ENCODE peak calls at places on chromosomes 7 and 10, in five cellular contexts. V is AG10803, F is tibial nerve, B is cardiac muscle cell, L is heart left ventricle. D is an unnamed sample.

GRCh38 chr7:152760384-152761115 is 998 bp downstream of the ACTR3B start:
- DNase-seq in L (no peak), B (peak; percentile 9), V (no peak), F (no peak), D (no peak)

GRCh38 chr10:77245953-77246352 is 391.7 kb downstream of the KCNMA1 start:
- DNase-seq in L (no peak), V (peak; percentile 85), B (no peak), F (peak; percentile 58), D (no peak)

GRCh38 chr7:36966039-36966438 is 241.7 kb upstream of the AOAH start:
- DNase-seq in F (no peak), V (no peak), L (no peak), B (no peak), D (no peak)

GRCh38 chr7:102326156-102326914 is 29.9 kb downstream of the SPDYE6 start:
- DNase-seq in B (no peak), F (no peak), L (no peak), V (no peak), D (no peak)

GRCh38 chr10:113309791-113310190 is 243.1 kb upstream of the HABP2 start:
- DNase-seq in V (no peak), B (no peak), F (no peak), L (no peak), D (no peak)

GRCh38 chr7:152522551-152522950 is 86.7 kb upstream of the KMT2C start:
- DNase-seq in V (peak; percentile 34), L (peak; percentile 23), F (no peak), B (no peak), D (no peak)

GRCh38 chr7:3068568-3068967 is 24.9 kb upstream of the CARD11 start:
- DNase-seq in B (no peak), V (no peak), F (no peak), L (no peak), D (peak; percentile 42)

GRCh38 chr10:20970044-20970443 is 72.9 kb upstream of the NEBL start:
- DNase-seq in B (no peak), L (no peak), V (peak; percentile 10), F (no peak), D (no peak)

GRCh38 chr10:55793024-55793423 is 568.0 kb downstream of the ZWINT start:
- DNase-seq in V (no peak), F (no peak), L (no peak), B (no peak), D (no peak)

GRCh38 chr7:121301441-121302213 is 27.2 kb upstream of the WNT16 start:
- DNase-seq in V (no peak), L (no peak), B (no peak), F (no peak), D (no peak)

GRCh38 chr10:97291357-97292096 is 910 bp downstream of the ARHGAP19 start:
- DNase-seq in V (no peak), F (no peak), L (no peak), B (no peak), D (no peak)

GRCh38 chr7:50954716-50955115 is 172.0 kb upstream of the GRB10 start:
- DNase-seq in L (no peak), B (no peak), V (no peak), F (no peak), D (no peak)

GRCh38 chr7:155252388-155252957 is 45.2 kb upstream of the INSIG1 start:
- DNase-seq in V (peak; percentile 65), B (no peak), F (no peak), L (no peak), D (no peak)

GRCh38 chr7:136523581-136523980 is 344.9 kb upstream of the CHRM2 start:
- DNase-seq in B (no peak), V (peak; percentile 33), L (no peak), F (no peak), D (no peak)

GRCh38 chr10:73485320-73485719 is 10.5 kb downstream of the PPP3CB start:
- DNase-seq in L (no peak), V (no peak), B (no peak), F (no peak), D (no peak)

GRCh38 chr7:156651472-156651871 is 10.9 kb downstream of the RNF32 start:
- DNase-seq in B (no peak), L (no peak), F (no peak), V (peak; percentile 35), D (no peak)

GRCh38 chr10:48603421-48604038 is 1.3 kb downstream of the ARHGAP22 start:
- DNase-seq in V (no peak), B (no peak), F (no peak), L (no peak), D (no peak)

GRCh38 chr10:6065406-6065805 is 3.2 kb upstream of the IL2RA start:
- DNase-seq in V (no peak), F (no peak), L (no peak), B (no peak), D (no peak)

GRCh38 chr7:27704407-27705199 is 35.4 kb upstream of the TAX1BP1 start:
- DNase-seq in L (peak; percentile 10), V (no peak), F (no peak), B (no peak), D (no peak)

GRCh38 chr10:76401006-76401405 is 969.6 kb downstream of the LRMDA start:
- DNase-seq in V (peak; percentile 30), B (no peak), F (no peak), L (no peak), D (no peak)

GRCh38 chr10:24826022-24826421 is 102.3 kb upstream of the ARHGAP21 start:
- DNase-seq in L (no peak), B (no peak), V (peak; percentile 84), F (no peak), D (no peak)

GRCh38 chr10:116238036-116238435 is 35.0 kb downstream of the GFRA1 start:
- DNase-seq in B (no peak), V (no peak), L (no peak), F (no peak), D (no peak)

GRCh38 chr10:13712799-13713581 is 126.2 kb downstream of the PRPF18 start:
- DNase-seq in L (peak; percentile 82), F (peak; percentile 66), V (peak; percentile 98), B (no peak), D (no peak)

GRCh38 chr10:48633381-48634197 is 28.7 kb upstream of the ARHGAP22 start:
- DNase-seq in F (no peak), V (no peak), L (no peak), B (no peak), D (no peak)

GRCh38 chr7:107125475-107125874 is 43.3 kb upstream of the HBP1 start:
- DNase-seq in F (no peak), B (no peak), V (no peak), L (no peak), D (no peak)

GRCh38 chr10:1716839-1717238 is 20.5 kb downstream of the ADARB2 start:
- DNase-seq in V (no peak), L (no peak), F (no peak), B (no peak), D (no peak)

GRCh38 chr10:68829952-68830351 is 2.6 kb downstream of the STOX1 start:
- DNase-seq in L (no peak), B (no peak), F (no peak), V (no peak), D (no peak)

GRCh38 chr7:130919316-130920103 is 185.5 kb upstream of the KLF14 start:
- DNase-seq in L (no peak), F (no peak), V (no peak), B (no peak), D (no peak)

GRCh38 chr10:123194056-123194455 is 39.9 kb downstream of the BUB3 start:
- DNase-seq in V (no peak), B (no peak), F (no peak), L (no peak), D (no peak)

GRCh38 chr7:45215611-45216062 is 58.0 kb downstream of the RAMP3 start:
- DNase-seq in F (no peak), L (no peak), V (no peak), B (no peak), D (no peak)

GRCh38 chr10:126188679-126189200 is 199.5 kb downstream of the ADAM12 start:
- DNase-seq in L (no peak), B (no peak), F (no peak), V (no peak), D (no peak)

GRCh38 chr10:90652519-90652918 is 205.3 kb downstream of the HTR7 start:
- DNase-seq in L (no peak), F (no peak), V (no peak), B (peak; percentile 9), D (no peak)

GRCh38 chr7:31664890-31665289 is 22.1 kb upstream of the PPP1R17 start:
- DNase-seq in L (no peak), B (no peak), F (no peak), V (no peak), D (no peak)

DNA sequence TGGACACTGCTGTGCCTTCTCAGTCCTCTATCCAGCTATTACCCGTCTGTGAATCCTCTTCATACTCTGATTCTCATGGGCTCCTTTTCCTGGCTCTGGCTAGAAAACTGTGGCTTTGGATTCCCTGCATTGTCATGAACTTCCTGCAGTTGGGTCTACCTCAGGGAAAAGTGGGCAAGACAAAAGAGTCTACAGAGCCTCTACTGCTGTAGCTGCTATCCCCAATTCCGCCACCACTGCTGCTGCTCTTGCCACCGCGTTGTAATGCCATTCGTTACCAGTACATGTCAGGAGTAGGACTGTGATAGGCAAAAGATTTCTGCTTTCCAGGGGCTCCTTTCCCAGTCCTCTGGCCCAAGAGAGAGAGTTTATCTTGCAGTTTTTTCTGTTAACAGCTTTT is 23.9 kb upstream of the PPP1R17 start:
- DNase-seq in F (no peak), V (no peak), B (no peak), L (no peak), D (no peak)
- TF ChIP-seq CTCF in F (no peak), V (no peak), B (no peak), L (no peak), D (no peak)

GRCh38 chr10:3043512-3044368 is 23.6 kb upstream of the PFKP start:
- DNase-seq in V (peak; percentile 78), F (peak; percentile 72), L (peak; percentile 54), B (peak; percentile 81), D (no peak)

GRCh38 chr10:3046941-3047621 is 20.3 kb upstream of the PFKP start:
- DNase-seq in V (peak; percentile 64), L (no peak), F (no peak), B (no peak), D (no peak)

GRCh38 chr10:3046210-3046779 is 21.1 kb upstream of the PFKP start:
- DNase-seq in B (no peak), V (no peak), F (no peak), L (no peak), D (no peak)

GRCh38 chr10:3047622-3047995 is 19.7 kb upstream of the PFKP start:
- DNase-seq in V (no peak), F (no peak), B (no peak), L (no peak), D (no peak)

GRCh38 chr10:3045471-3046209 is 21.7 kb upstream of the PFKP start:
- DNase-seq in F (no peak), B (peak; percentile 97), L (peak; percentile 74), V (peak; percentile 73), D (no peak)
- TF ChIP-seq CTCF in F (peak; percentile 19), B (peak; percentile 45), L (peak; percentile 33), V (peak; percentile 45), D (no peak)

GRCh38 chr10:102642553-102643345 is 1.5 kb upstream of the TRIM8 start:
- DNase-seq in B (peak; percentile 57), F (peak; percentile 81), L (no peak), V (peak; percentile 85), D (peak; percentile 41)
- TF ChIP-seq CTCF in B (no peak), F (no peak), L (no peak), V (no peak), D (no peak)

DNA sequence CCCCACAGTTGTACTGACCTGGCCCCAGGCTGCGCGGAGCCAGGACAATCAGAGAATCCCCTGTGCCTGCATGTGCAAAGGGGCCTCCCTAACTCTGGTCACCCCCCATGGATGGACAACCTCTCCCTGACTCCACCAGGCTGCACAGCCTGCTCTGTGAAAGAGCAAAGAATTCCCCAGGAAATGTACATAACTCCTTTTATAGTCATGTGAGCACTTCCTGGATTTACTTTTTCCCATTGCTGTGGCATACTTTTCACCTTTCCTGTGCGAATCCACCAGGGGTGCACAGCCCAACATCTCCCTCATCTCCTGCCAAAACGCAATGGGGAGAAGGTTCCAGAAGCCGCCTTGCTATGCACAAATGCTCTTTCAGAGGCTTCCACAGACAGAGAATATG is 27.9 kb downstream of the FGFR2 start:
- DNase-seq in B (no peak), F (no peak), L (no peak), V (no peak), D (no peak)
- TF ChIP-seq CTCF in B (no peak), F (no peak), L (no peak), V (no peak), D (no peak)

D was measured in natural killer cell.